ENCODE peak calls at places on chromosome 4, in eight cellular contexts. X is cardiac muscle cell; O is esophagus muscularis mucosa; U is astrocyte of the spinal cord; E is left lung; C is activated CD8-positive, alpha-beta T cell treated with anti-CD3 and anti-CD28 coated beads for 36 hours; B is OCI-LY7; G is fibroblast of pulmonary artery. P is an unnamed sample.

GRCh38 chr4:27692098-27692679 is 831.5 kb downstream of the STIM2 start:
- DNase-seq in C (peak), O (no peak), B (peak), E (no peak), G (peak), X (peak), U (peak), P (no peak)

GRCh38 chr4:56958111-56958517 is 19.3 kb downstream of the NOA1 start:
- DNase-seq in X (peak), U (peak), C (no peak), G (peak), B (no peak), O (peak), E (peak), P (no peak)

GRCh38 chr4:78870056-78870455 is 69.2 kb downstream of the PAQR3 start:
- DNase-seq in O (no peak), B (no peak), E (no peak), U (no peak), X (no peak), C (no peak), G (no peak), P (no peak)

GRCh38 chr4:118682928-118683327 is 2.3 kb upstream of the METTL14 start:
- DNase-seq in E (no peak), U (peak), G (peak), O (no peak), X (peak), C (no peak), B (peak), P (no peak)

GRCh38 chr4:2352171-2352570 is 66.3 kb downstream of the ZFYVE28 start:
- DNase-seq in C (no peak), U (no peak), G (no peak), O (no peak), E (no peak), B (no peak), X (no peak), P (peak)

GRCh38 chr4:78781086-78781630 is 5.0 kb downstream of the BMP2K start:
- DNase-seq in O (no peak), C (peak), E (no peak), U (no peak), G (no peak), X (no peak), B (no peak), P (no peak)

GRCh38 chr4:131408102-131408501 is 1741.0 kb upstream of the PCDH10 start:
- DNase-seq in E (no peak), O (no peak), B (no peak), X (no peak), G (no peak), C (no peak), U (no peak), P (no peak)

GRCh38 chr4:77348815-77349214 is 191.8 kb downstream of the CCNG2 start:
- DNase-seq in X (no peak), U (no peak), E (no peak), O (no peak), B (no peak), C (no peak), G (no peak), P (no peak)

GRCh38 chr4:74874785-74875367 is 58.0 kb upstream of the PARM1 start:
- DNase-seq in E (no peak), X (peak), B (peak), U (peak), O (no peak), G (peak), C (peak), P (no peak)

GRCh38 chr4:150229538-150229937 is 151.3 kb downstream of the DCLK2 start:
- DNase-seq in B (no peak), E (no peak), U (peak), C (no peak), G (peak), O (no peak), X (peak), P (no peak)

GRCh38 chr4:185811509-185812364 is at the start of gene SORBS2:
- DNase-seq in C (no peak), O (no peak), U (peak), B (peak), G (peak), E (peak), X (peak), P (peak)

GRCh38 chr4:112099701-112100289 is 45.5 kb upstream of the FAM241A start:
- DNase-seq in G (peak), U (peak), X (peak), O (no peak), C (no peak), B (peak), E (no peak), P (no peak)

GRCh38 chr4:76363556-76364290 is 57.2 kb downstream of the STBD1 start:
- DNase-seq in B (no peak), E (no peak), G (no peak), O (no peak), U (peak), C (peak), X (no peak), P (no peak)

GRCh38 chr4:92252846-92253245 is 50.9 kb upstream of the GRID2 start:
- DNase-seq in G (no peak), C (no peak), O (no peak), U (no peak), X (no peak), B (no peak), E (no peak), P (no peak)

GRCh38 chr4:107825072-107825789 is 499 bp downstream of the SGMS2 start:
- DNase-seq in E (peak), X (peak), O (peak), U (peak), C (peak), B (no peak), G (peak), P (peak)

GRCh38 chr4:83546796-83547195 is 10.9 kb downstream of the GPAT3 start:
- DNase-seq in C (no peak), U (no peak), E (no peak), G (no peak), O (no peak), B (no peak), X (peak), P (no peak)

GRCh38 chr4:18934197-18934596 is 912.6 kb upstream of the LCORL start:
- DNase-seq in X (no peak), C (no peak), O (no peak), U (no peak), E (no peak), B (peak), G (no peak), P (no peak)

GRCh38 chr4:72951147-72951546 is 118.4 kb downstream of the COX18 start:
- DNase-seq in B (no peak), G (peak), O (no peak), C (no peak), E (no peak), U (no peak), X (no peak), P (no peak)

GRCh38 chr4:76930721-76931481 is 18.7 kb upstream of the SEPTIN11 start:
- DNase-seq in U (no peak), B (no peak), G (no peak), E (no peak), X (no peak), O (no peak), C (no peak), P (no peak)

GRCh38 chr4:182062936-182063335 is 180.3 kb upstream of the TENM3 start:
- DNase-seq in O (no peak), B (no peak), C (no peak), G (peak), U (peak), X (peak), E (no peak), P (no peak)

GRCh38 chr4:95388911-95389310 is 159.9 kb downstream of the UNC5C start:
- DNase-seq in B (no peak), G (no peak), C (no peak), X (no peak), E (no peak), O (no peak), U (peak), P (no peak)

GRCh38 chr4:176906693-176907092 is 114.0 kb upstream of the VEGFC start:
- DNase-seq in E (no peak), X (no peak), U (no peak), B (no peak), G (no peak), C (no peak), O (no peak), P (no peak)

GRCh38 chr4:148118628-148119027 is 323.6 kb downstream of the NR3C2 start:
- DNase-seq in G (no peak), X (no peak), O (no peak), E (no peak), B (no peak), C (no peak), U (no peak), P (no peak)

GRCh38 chr4:71212216-71212615 is 126.6 kb upstream of the SLC4A4 start:
- DNase-seq in X (peak), G (no peak), B (no peak), U (no peak), O (no peak), E (no peak), C (no peak), P (no peak)

GRCh38 chr4:137370206-137370633 is 162.1 kb downstream of the PCDH18 start:
- DNase-seq in E (no peak), B (no peak), C (no peak), O (no peak), X (peak), G (peak), U (peak), P (no peak)

GRCh38 chr4:144355809-144356757 is 215.6 kb upstream of the GYPA start:
- DNase-seq in C (peak), O (no peak), B (peak), G (peak), X (peak), E (peak), U (peak), P (no peak)

GRCh38 chr4:112083587-112084347 is 61.5 kb upstream of the FAM241A start:
- DNase-seq in E (no peak), X (no peak), U (peak), B (no peak), C (no peak), G (peak), O (no peak), P (no peak)

GRCh38 chr4:110595583-110595982 is 27.3 kb downstream of the PITX2 start:
- DNase-seq in E (no peak), C (no peak), X (no peak), B (no peak), G (no peak), O (no peak), U (no peak), P (no peak)

GRCh38 chr4:11261066-11261850 is 167.4 kb downstream of the HS3ST1 start:
- DNase-seq in E (no peak), B (no peak), C (no peak), G (no peak), O (no peak), U (no peak), X (no peak), P (no peak)

GRCh38 chr4:101099001-101099400 is 248.3 kb downstream of the PPP3CA start:
- DNase-seq in C (no peak), G (no peak), B (no peak), E (no peak), U (no peak), X (no peak), O (no peak), P (no peak)

GRCh38 chr4:152063301-152064235 is 302.8 kb upstream of the GATB start:
- DNase-seq in E (no peak), C (peak), O (no peak), X (no peak), B (no peak), G (no peak), U (no peak), P (no peak)

GRCh38 chr4:73420615-73421014 is 15.4 kb upstream of the AFP start:
- DNase-seq in O (no peak), C (no peak), G (no peak), E (no peak), U (no peak), X (no peak), B (no peak), P (no peak)

GRCh38 chr4:6492861-6493667 is 20.6 kb upstream of the PPP2R2C start:
- DNase-seq in E (no peak), B (no peak), U (no peak), X (no peak), G (no peak), O (peak), C (no peak), P (no peak)

GRCh38 chr4:70182517-70183167 is 12.9 kb upstream of the ODAM start:
- DNase-seq in B (no peak), C (no peak), U (no peak), E (no peak), X (no peak), O (no peak), G (no peak), P (no peak)

GRCh38 chr4:2817701-2818350 is 24.9 kb downstream of the SH3BP2 start:
- DNase-seq in E (no peak), U (no peak), B (no peak), G (no peak), O (no peak), C (no peak), X (peak), P (peak)

GRCh38 chr4:141130947-141131545 is 2.2 kb downstream of the RNF150 start:
- DNase-seq in U (no peak), G (no peak), B (no peak), O (no peak), X (no peak), E (no peak), C (no peak), P (no peak)

DNA sequence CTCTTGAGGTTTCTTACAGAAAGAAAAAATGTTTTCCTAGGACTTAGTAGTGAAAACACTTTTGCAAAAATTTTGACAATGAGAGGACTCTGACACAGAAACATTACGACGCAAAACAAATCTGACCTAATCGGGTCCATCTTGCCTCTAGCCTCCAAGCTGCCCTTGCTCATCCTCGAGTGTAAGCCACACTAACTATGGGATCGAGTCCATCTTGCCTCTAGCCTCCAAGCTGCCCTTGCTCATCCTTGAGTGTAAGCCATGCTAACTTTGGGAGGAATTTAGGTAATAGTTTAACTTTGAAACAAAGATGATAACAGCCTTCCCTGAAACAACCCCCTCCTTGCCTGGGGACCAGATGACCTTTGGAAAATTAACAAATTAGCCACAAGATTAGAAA is 100.3 kb upstream of the FRG1 start:
- DNase-seq in O (no peak), C (no peak), B (no peak), X (no peak), U (no peak), G (no peak), E (no peak), P (no peak)
- TF ChIP-seq CTCF in O (no peak), C (no peak), B (no peak), X (no peak), U (no peak), G (no peak), E (no peak), P (no peak)

DNA sequence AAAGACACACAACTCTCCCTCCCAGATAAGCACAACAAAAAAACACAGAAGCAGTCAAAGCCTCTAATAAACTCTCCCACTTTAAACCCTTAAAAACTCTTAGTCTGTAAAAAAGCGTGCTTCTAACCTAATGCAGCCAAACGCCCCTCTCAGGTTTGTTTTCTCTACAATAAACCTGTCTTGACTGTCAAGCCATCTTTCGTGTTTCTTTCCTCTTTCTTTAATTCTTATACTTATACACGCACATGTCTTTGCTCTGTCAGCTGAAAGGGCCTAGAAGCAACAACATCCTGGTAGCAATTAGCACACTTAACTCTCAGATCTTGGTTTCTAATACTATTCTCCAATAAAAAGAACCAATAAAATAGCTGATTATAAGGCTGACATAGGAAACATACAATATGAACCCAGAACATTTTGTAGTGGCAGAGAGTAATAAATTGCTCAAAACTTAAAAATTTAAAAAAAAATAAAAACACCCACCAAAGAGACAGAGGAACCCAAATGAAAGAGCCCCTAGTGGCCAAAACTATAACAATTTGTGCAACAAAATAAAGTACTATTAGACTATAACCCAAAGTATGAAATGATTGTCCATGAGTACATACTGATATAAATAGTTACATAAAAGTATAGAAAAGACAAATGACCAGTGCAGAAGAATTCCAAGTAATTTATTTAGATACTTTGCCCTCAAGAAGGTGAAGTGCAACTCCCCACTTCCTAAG is 440.4 kb upstream of the ADGRL3 start:
- DNase-seq in G (no peak), O (no peak), C (no peak), U (no peak), E (no peak), B (no peak), X (no peak), P (no peak)
- TF ChIP-seq CTCF in G (peak), O (no peak), C (no peak), U (peak), E (no peak), B (peak), X (peak), P (no peak)

GRCh38 chr4:46937493-46937892 is 28.4 kb upstream of the COX7B2 start:
- DNase-seq in O (no peak), E (no peak), B (no peak), C (no peak), G (peak), X (peak), U (no peak), P (no peak)
- TF ChIP-seq CTCF in O (no peak), E (no peak), B (peak), C (no peak), G (peak), X (peak), U (peak), P (no peak)

GRCh38 chr4:122313001-122313400 is 65.8 kb upstream of the ADAD1 start:
- DNase-seq in X (no peak), C (no peak), O (no peak), E (no peak), U (no peak), G (no peak), B (no peak), P (no peak)

GRCh38 chr4:122305853-122306252 is 73.0 kb upstream of the ADAD1 start:
- DNase-seq in G (no peak), E (no peak), O (no peak), U (no peak), B (no peak), X (no peak), C (no peak), P (no peak)

DNA sequence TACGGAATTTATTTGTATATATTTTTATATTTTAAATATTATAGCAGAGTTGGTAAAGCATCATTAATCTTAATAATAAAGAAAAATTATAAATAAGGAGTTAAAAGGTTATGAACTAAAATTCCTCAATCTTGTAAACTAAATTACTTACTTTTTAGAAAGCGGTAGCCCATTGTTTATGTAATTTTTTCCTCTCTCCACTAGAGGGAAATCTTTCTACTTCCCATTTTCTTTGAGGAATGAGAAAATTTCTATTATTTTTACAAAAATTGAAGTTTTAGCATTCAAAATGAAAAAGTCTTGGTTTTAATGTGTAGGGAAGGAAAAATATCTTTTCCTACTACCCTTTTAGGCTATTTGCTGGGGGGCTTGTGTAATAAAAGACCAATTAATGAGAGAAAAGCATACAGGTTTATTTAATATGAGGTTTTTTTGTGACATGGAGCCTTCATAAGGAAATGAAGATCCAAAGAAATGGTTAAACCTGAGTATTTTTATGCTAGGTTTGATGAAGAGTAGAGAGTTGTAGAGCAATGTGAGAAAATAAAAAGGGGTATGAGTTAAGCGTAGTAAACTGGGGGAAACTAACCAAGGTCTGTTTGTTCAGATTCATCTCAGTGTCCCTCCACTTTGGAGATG is 68.7 kb upstream of the ADAD1 start:
- DNase-seq in E (no peak), O (no peak), G (peak), B (peak), U (peak), C (no peak), X (peak), P (no peak)
- TF ChIP-seq CTCF in E (no peak), O (peak), G (peak), B (peak), U (peak), C (peak), X (peak), P (peak)

GRCh38 chr4:140109626-140110213 is 44.3 kb downstream of the MAML3 start:
- DNase-seq in C (no peak), B (no peak), E (no peak), U (no peak), G (no peak), X (no peak), O (no peak), P (no peak)
- TF ChIP-seq CTCF in C (no peak), B (no peak), E (no peak), U (no peak), G (no peak), X (no peak), O (no peak), P (no peak)

DNA sequence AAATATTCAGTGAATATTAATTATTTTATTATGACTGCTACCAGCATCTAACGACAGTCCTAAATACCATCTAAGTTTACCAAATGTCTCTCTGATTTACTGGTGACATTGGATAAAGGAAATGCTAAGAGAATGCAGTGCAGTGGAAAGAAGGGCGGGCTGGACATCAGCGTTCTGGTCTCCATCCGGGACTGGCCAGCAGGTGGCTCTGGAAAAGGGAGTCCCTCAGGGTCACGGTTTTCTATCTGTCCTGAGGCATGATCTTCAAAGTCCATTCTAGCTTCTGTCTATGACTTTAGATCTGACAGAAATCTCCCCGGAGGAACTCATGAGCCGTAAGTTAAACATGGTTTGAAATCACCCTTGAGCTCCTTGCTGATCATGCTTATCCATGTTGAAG is 3.3 kb downstream of the TRIM2 start:
- DNase-seq in E (no peak), G (peak), C (no peak), B (no peak), U (peak), X (peak), O (no peak), P (no peak)
- TF ChIP-seq CTCF in E (peak), G (peak), C (no peak), B (peak), U (peak), X (peak), O (peak), P (peak)